ENCODE peak calls at places on chromosomes 16 and 17, in four cellular contexts. R is C1 segment of cervical spinal cord, Y is T-helper 17 cell, Z is NCI-H345. D is an unnamed sample.

GRCh38 chr16:75606507-75606906 is 16.6 kb downstream of the ADAT1 start:
- DNase-seq in R (no peak), Y (no peak), Z (no peak), D (no peak)

GRCh38 chr17:68701046-68701445 is 99.9 kb upstream of the FAM20A start:
- DNase-seq in R (no peak), Y (no peak), Z (no peak), D (no peak)

GRCh38 chr17:63337579-63337978 is 108.5 kb downstream of the CYB561 start:
- DNase-seq in R (no peak), Y (no peak), Z (no peak), D (no peak)

GRCh38 chr17:38743556-38744171 is 4.5 kb downstream of the PCGF2 start:
- DNase-seq in Y (no peak), Z (peak; percentile 77), R (no peak), D (no peak)

GRCh38 chr16:14284930-14285541 is 213.9 kb downstream of the MRTFB start:
- DNase-seq in Y (no peak), Z (peak; percentile 77), R (no peak), D (no peak)

GRCh38 chr16:1510941-1511351 is 17.8 kb downstream of the TELO2 start:
- DNase-seq in R (no peak), Z (no peak), Y (no peak), D (no peak)

GRCh38 chr16:16148755-16149154 is 74.5 kb downstream of the ABCC6 start:
- DNase-seq in Y (no peak), Z (no peak), R (no peak), D (no peak)

GRCh38 chr17:32553168-32553567 is 66.4 kb downstream of the CDK5R1 start:
- DNase-seq in R (no peak), Z (no peak), Y (no peak), D (no peak)

GRCh38 chr16:10868562-10869469 is 8.2 kb upstream of the CIITA start:
- DNase-seq in R (peak; percentile 18), Z (no peak), Y (no peak), D (no peak)

GRCh38 chr17:27635275-27635823 is 4.4 kb downstream of the LGALS9 start:
- DNase-seq in R (no peak), Z (no peak), Y (no peak), D (no peak)

D was measured in caudate nucleus.